ENCODE peak calls at places on chromosomes 2 and 18, in eight cellular contexts. H is stimulated activated naive CD8-positive, alpha-beta T cell treated with anti-CD3 and anti-CD28 coated beads, Interleukin-15, Interleukin-2, amounts not matched to agents 100 U/mL and 50 U/mL, for 24 hours; Q is WTC11; O is chondrocyte; W is GM03348; A is transverse colon; M is NCI-H82; V is NCI-H510A treated with DMSO at 0.1 percent for 48 hours. U is an unnamed sample.

GRCh38 chr18:24126155-24126947 is 12.5 kb upstream of the CABYR start:
- DNase-seq in Q (no peak), H (no peak), O (no peak), A (no peak), W (peak; percentile 47), M (peak; percentile 51), V (peak; percentile 21), U (no peak)

GRCh38 chr2:128746356-128746755 is 427.7 kb upstream of the HS6ST1 start:
- DNase-seq in O (no peak), H (no peak), M (peak; percentile 67), A (no peak), Q (no peak), V (no peak), W (no peak), U (no peak)

GRCh38 chr2:142290931-142291330 is 160.1 kb upstream of the LRP1B start:
- DNase-seq in M (peak; percentile 14), A (no peak), H (no peak), Q (no peak), V (no peak), O (no peak), W (no peak), U (peak; percentile 54)

GRCh38 chr2:172270278-172271079 is 156.9 kb upstream of the ITGA6 start:
- DNase-seq in Q (peak; percentile 62), A (peak; percentile 60), W (no peak), M (peak; percentile 92), H (no peak), V (peak; percentile 94), O (no peak), U (peak; percentile 84)

GRCh38 chr2:135742307-135742838 is 718 bp downstream of the UBXN4 start:
- DNase-seq in M (peak; percentile 71), V (peak; percentile 62), A (peak; percentile 36), O (no peak), Q (peak; percentile 48), W (peak; percentile 61), H (peak; percentile 48), U (peak; percentile 9)

GRCh38 chr2:196403471-196403870 is 232.1 kb upstream of the STK17B start:
- DNase-seq in M (no peak), V (no peak), W (no peak), O (no peak), H (no peak), A (no peak), Q (no peak), U (no peak)

GRCh38 chr2:41764919-41765318 is 282.9 kb upstream of the PKDCC start:
- DNase-seq in V (no peak), M (no peak), Q (no peak), W (no peak), O (no peak), A (no peak), H (no peak), U (peak; percentile 40)

GRCh38 chr2:240437861-240438809 is 2.7 kb downstream of the GPC1 start:
- DNase-seq in V (peak; percentile 36), H (peak; percentile 75), Q (peak; percentile 76), W (peak; percentile 93), A (peak; percentile 62), M (peak; percentile 76), O (no peak), U (no peak)

U was measured in DMS153.